ENCODE peak calls at places on chromosomes 3 and 15, in five cellular contexts. One of them, this sample, is unnamed.

GRCh38 chr15:79349526-79349925 is 38.6 kb downstream of the TMED3 start:
- DNase-seq in prostate gland: no peak
- DNase-seq in hepatocyte: no peak
- DNase-seq in choroid plexus epithelial cell: no peak
- DNase-seq in coronary artery: no peak
- DNase-seq in this sample: no peak

GRCh38 chr3:64238971-64239667 is 13.9 kb upstream of the PRICKLE2 start:
- DNase-seq in choroid plexus epithelial cell: peak; percentile 98
- DNase-seq in prostate gland: peak; percentile 67
- DNase-seq in hepatocyte: peak; percentile 87
- DNase-seq in coronary artery: peak; percentile 79
- DNase-seq in this sample: peak; percentile 79

GRCh38 chr3:171347017-171347979 is 112.9 kb downstream of the TNIK start:
- DNase-seq in prostate gland: no peak
- DNase-seq in choroid plexus epithelial cell: peak; percentile 58
- DNase-seq in hepatocyte: peak; percentile 22
- DNase-seq in coronary artery: no peak
- DNase-seq in this sample: no peak

GRCh38 chr15:41811432-41812195 is 16.3 kb upstream of the JMJD7 start:
- DNase-seq in choroid plexus epithelial cell: peak; percentile 91
- DNase-seq in hepatocyte: peak; percentile 93
- DNase-seq in prostate gland: peak; percentile 80
- DNase-seq in coronary artery: peak; percentile 84
- DNase-seq in this sample: peak; percentile 90

GRCh38 chr3:122826315-122826714 is 31.4 kb downstream of the SLC49A4 start:
- DNase-seq in choroid plexus epithelial cell: no peak
- DNase-seq in prostate gland: no peak
- DNase-seq in coronary artery: no peak
- DNase-seq in hepatocyte: no peak
- DNase-seq in this sample: no peak

GRCh38 chr3:193827039-193827669 is 234.1 kb downstream of the OPA1 start:
- DNase-seq in choroid plexus epithelial cell: no peak
- DNase-seq in coronary artery: peak; percentile 33
- DNase-seq in prostate gland: no peak
- DNase-seq in hepatocyte: no peak
- DNase-seq in this sample: no peak

GRCh38 chr3:52679811-52680210 is 5.9 kb downstream of the PBRM1 start:
- DNase-seq in coronary artery: no peak
- DNase-seq in choroid plexus epithelial cell: peak; percentile 27
- DNase-seq in prostate gland: no peak
- DNase-seq in hepatocyte: no peak
- DNase-seq in this sample: no peak

GRCh38 chr3:46086083-46086437 is 58.8 kb upstream of the XCR1 start:
- DNase-seq in hepatocyte: no peak
- DNase-seq in choroid plexus epithelial cell: no peak
- DNase-seq in prostate gland: no peak
- DNase-seq in coronary artery: no peak
- DNase-seq in this sample: no peak

GRCh38 chr15:68674975-68675374 is 96.2 kb downstream of the CORO2B start:
- DNase-seq in choroid plexus epithelial cell: peak; percentile 52
- DNase-seq in prostate gland: no peak
- DNase-seq in coronary artery: peak; percentile 9
- DNase-seq in hepatocyte: no peak
- DNase-seq in this sample: no peak

GRCh38 chr15:77538793-77539487 is 93.8 kb downstream of the LINGO1 start:
- DNase-seq in coronary artery: no peak
- DNase-seq in choroid plexus epithelial cell: no peak
- DNase-seq in prostate gland: no peak
- DNase-seq in hepatocyte: no peak
- DNase-seq in this sample: no peak

GRCh38 chr15:26870346-26870745 is 3.5 kb downstream of the GABRA5 start:
- DNase-seq in coronary artery: no peak
- DNase-seq in prostate gland: no peak
- DNase-seq in choroid plexus epithelial cell: no peak
- DNase-seq in hepatocyte: no peak
- DNase-seq in this sample: no peak

GRCh38 chr15:92882697-92883642 is 17.2 kb upstream of the CHD2 start:
- DNase-seq in hepatocyte: peak; percentile 60
- DNase-seq in choroid plexus epithelial cell: no peak
- DNase-seq in prostate gland: no peak
- DNase-seq in coronary artery: no peak
- DNase-seq in this sample: no peak

GRCh38 chr3:15206662-15207576 is 873 bp downstream of the CAPN7 start:
- DNase-seq in choroid plexus epithelial cell: peak; percentile 51
- DNase-seq in coronary artery: no peak
- DNase-seq in prostate gland: peak; percentile 37
- DNase-seq in hepatocyte: peak; percentile 59
- DNase-seq in this sample: peak; percentile 55

GRCh38 chr3:8490079-8490552 is 11.5 kb upstream of the LMCD1 start:
- DNase-seq in hepatocyte: peak; percentile 76
- DNase-seq in choroid plexus epithelial cell: peak; percentile 89
- DNase-seq in coronary artery: no peak
- DNase-seq in prostate gland: no peak
- DNase-seq in this sample: no peak

GRCh38 chr15:36278219-36278618 is 301.2 kb upstream of the CDIN1 start:
- DNase-seq in coronary artery: no peak
- DNase-seq in prostate gland: no peak
- DNase-seq in hepatocyte: no peak
- DNase-seq in choroid plexus epithelial cell: peak; percentile 54
- DNase-seq in this sample: no peak

GRCh38 chr3:76638006-76638405 is 401.9 kb upstream of the ROBO2 start:
- DNase-seq in prostate gland: no peak
- DNase-seq in choroid plexus epithelial cell: peak; percentile 27
- DNase-seq in hepatocyte: no peak
- DNase-seq in coronary artery: no peak
- DNase-seq in this sample: no peak

GRCh38 chr3:140147965-140148490 is 213.0 kb downstream of the CLSTN2 start:
- DNase-seq in hepatocyte: no peak
- DNase-seq in choroid plexus epithelial cell: no peak
- DNase-seq in prostate gland: no peak
- DNase-seq in coronary artery: no peak
- DNase-seq in this sample: no peak

GRCh38 chr3:143634991-143635390 is 213.3 kb downstream of the SLC9A9 start:
- DNase-seq in hepatocyte: no peak
- DNase-seq in choroid plexus epithelial cell: no peak
- DNase-seq in prostate gland: no peak
- DNase-seq in coronary artery: no peak
- DNase-seq in this sample: no peak

GRCh38 chr3:197953881-197954280 is 3.9 kb downstream of the RPL35A start:
- DNase-seq in choroid plexus epithelial cell: peak; percentile 56
- DNase-seq in prostate gland: no peak
- DNase-seq in hepatocyte: no peak
- DNase-seq in coronary artery: no peak
- DNase-seq in this sample: no peak

GRCh38 chr15:93152264-93152884 is 63.4 kb upstream of the RGMA start:
- DNase-seq in choroid plexus epithelial cell: no peak
- DNase-seq in coronary artery: no peak
- DNase-seq in hepatocyte: no peak
- DNase-seq in prostate gland: no peak
- DNase-seq in this sample: no peak

GRCh38 chr15:37517506-37517905 is 416.9 kb upstream of the TMCO5A start:
- DNase-seq in hepatocyte: no peak
- DNase-seq in prostate gland: no peak
- DNase-seq in choroid plexus epithelial cell: no peak
- DNase-seq in coronary artery: no peak
- DNase-seq in this sample: no peak

GRCh38 chr3:105388199-105388598 is 21.5 kb downstream of the ALCAM start:
- DNase-seq in choroid plexus epithelial cell: no peak
- DNase-seq in coronary artery: no peak
- DNase-seq in prostate gland: no peak
- DNase-seq in hepatocyte: no peak
- DNase-seq in this sample: no peak

GRCh38 chr3:116037954-116038911 is 407.1 kb downstream of the LSAMP start:
- DNase-seq in coronary artery: no peak
- DNase-seq in choroid plexus epithelial cell: no peak
- DNase-seq in prostate gland: no peak
- DNase-seq in hepatocyte: no peak
- DNase-seq in this sample: no peak

GRCh38 chr3:147394168-147394941 is 12.0 kb downstream of the ZIC4 start:
- DNase-seq in choroid plexus epithelial cell: peak; percentile 57
- DNase-seq in hepatocyte: no peak
- DNase-seq in prostate gland: no peak
- DNase-seq in coronary artery: peak; percentile 31
- DNase-seq in this sample: no peak

GRCh38 chr15:72375846-72376581 is at the start of gene HEXA:
- DNase-seq in hepatocyte: peak; percentile 98
- DNase-seq in coronary artery: peak; percentile 97
- DNase-seq in prostate gland: peak; percentile 93
- DNase-seq in choroid plexus epithelial cell: peak; percentile 98
- DNase-seq in this sample: peak; percentile 97

GRCh38 chr3:146503459-146504202 is 34.3 kb upstream of the PLSCR2 start:
- DNase-seq in prostate gland: peak; percentile 37
- DNase-seq in choroid plexus epithelial cell: peak; percentile 98
- DNase-seq in hepatocyte: peak; percentile 47
- DNase-seq in coronary artery: no peak
- DNase-seq in this sample: no peak

GRCh38 chr3:58072046-58072445 is 63.8 kb downstream of the FLNB start:
- DNase-seq in choroid plexus epithelial cell: peak; percentile 85
- DNase-seq in prostate gland: no peak
- DNase-seq in coronary artery: no peak
- DNase-seq in hepatocyte: no peak
- DNase-seq in this sample: no peak

GRCh38 chr3:110881069-110881468 is 190.5 kb upstream of the NECTIN3 start:
- DNase-seq in coronary artery: no peak
- DNase-seq in hepatocyte: peak; percentile 46
- DNase-seq in choroid plexus epithelial cell: peak; percentile 68
- DNase-seq in prostate gland: peak; percentile 95
- DNase-seq in this sample: peak; percentile 70

GRCh38 chr3:38644016-38644661 is 5.3 kb downstream of the SCN5A start:
- DNase-seq in hepatocyte: no peak
- DNase-seq in choroid plexus epithelial cell: no peak
- DNase-seq in coronary artery: peak; percentile 41
- DNase-seq in prostate gland: no peak
- DNase-seq in this sample: no peak

GRCh38 chr15:60975951-60976350 is 253.2 kb downstream of the RORA start:
- DNase-seq in coronary artery: no peak
- DNase-seq in prostate gland: no peak
- DNase-seq in choroid plexus epithelial cell: no peak
- DNase-seq in hepatocyte: no peak
- DNase-seq in this sample: no peak

GRCh38 chr3:160831411-160831810 is 75.4 kb downstream of the PPM1L start:
- DNase-seq in choroid plexus epithelial cell: no peak
- DNase-seq in hepatocyte: no peak
- DNase-seq in prostate gland: no peak
- DNase-seq in coronary artery: no peak
- DNase-seq in this sample: no peak

GRCh38 chr3:114447950-114448479 is 154.2 kb downstream of the TIGIT start:
- DNase-seq in hepatocyte: no peak
- DNase-seq in prostate gland: no peak
- DNase-seq in coronary artery: no peak
- DNase-seq in choroid plexus epithelial cell: no peak
- DNase-seq in this sample: no peak

GRCh38 chr3:13935494-13936094 is 55.7 kb upstream of the WNT7A start:
- DNase-seq in hepatocyte: no peak
- DNase-seq in prostate gland: no peak
- DNase-seq in choroid plexus epithelial cell: no peak
- DNase-seq in coronary artery: peak; percentile 67
- DNase-seq in this sample: no peak

GRCh38 chr3:13934813-13935212 is 54.9 kb upstream of the WNT7A start:
- DNase-seq in coronary artery: peak; percentile 49
- DNase-seq in choroid plexus epithelial cell: no peak
- DNase-seq in prostate gland: no peak
- DNase-seq in hepatocyte: no peak
- DNase-seq in this sample: no peak

GRCh38 chr3:13934315-13934714 is 54.4 kb upstream of the WNT7A start:
- DNase-seq in prostate gland: no peak
- DNase-seq in coronary artery: no peak
- DNase-seq in hepatocyte: no peak
- DNase-seq in choroid plexus epithelial cell: no peak
- DNase-seq in this sample: no peak

GRCh38 chr3:13931172-13931571 is 51.3 kb upstream of the WNT7A start:
- DNase-seq in coronary artery: no peak
- DNase-seq in choroid plexus epithelial cell: no peak
- DNase-seq in prostate gland: no peak
- DNase-seq in hepatocyte: no peak
- DNase-seq in this sample: no peak

GRCh38 chr3:13932578-13933295 is 52.9 kb upstream of the WNT7A start:
- DNase-seq in prostate gland: no peak
- DNase-seq in coronary artery: peak; percentile 58
- DNase-seq in choroid plexus epithelial cell: peak; percentile 1
- DNase-seq in hepatocyte: no peak
- DNase-seq in this sample: peak; percentile 57
- H3K4me3 ChIP-seq in prostate gland: peak overlapping the region; percentile 22
- H3K4me3 ChIP-seq in coronary artery: peak overlapping the region; percentile 58
- H3K4me3 ChIP-seq in choroid plexus epithelial cell: peak overlapping the region; percentile 14
- H3K4me3 ChIP-seq in hepatocyte: no peak overlapping the region
- H3K4me3 ChIP-seq in this sample: peak overlapping the region; percentile 66

DNA sequence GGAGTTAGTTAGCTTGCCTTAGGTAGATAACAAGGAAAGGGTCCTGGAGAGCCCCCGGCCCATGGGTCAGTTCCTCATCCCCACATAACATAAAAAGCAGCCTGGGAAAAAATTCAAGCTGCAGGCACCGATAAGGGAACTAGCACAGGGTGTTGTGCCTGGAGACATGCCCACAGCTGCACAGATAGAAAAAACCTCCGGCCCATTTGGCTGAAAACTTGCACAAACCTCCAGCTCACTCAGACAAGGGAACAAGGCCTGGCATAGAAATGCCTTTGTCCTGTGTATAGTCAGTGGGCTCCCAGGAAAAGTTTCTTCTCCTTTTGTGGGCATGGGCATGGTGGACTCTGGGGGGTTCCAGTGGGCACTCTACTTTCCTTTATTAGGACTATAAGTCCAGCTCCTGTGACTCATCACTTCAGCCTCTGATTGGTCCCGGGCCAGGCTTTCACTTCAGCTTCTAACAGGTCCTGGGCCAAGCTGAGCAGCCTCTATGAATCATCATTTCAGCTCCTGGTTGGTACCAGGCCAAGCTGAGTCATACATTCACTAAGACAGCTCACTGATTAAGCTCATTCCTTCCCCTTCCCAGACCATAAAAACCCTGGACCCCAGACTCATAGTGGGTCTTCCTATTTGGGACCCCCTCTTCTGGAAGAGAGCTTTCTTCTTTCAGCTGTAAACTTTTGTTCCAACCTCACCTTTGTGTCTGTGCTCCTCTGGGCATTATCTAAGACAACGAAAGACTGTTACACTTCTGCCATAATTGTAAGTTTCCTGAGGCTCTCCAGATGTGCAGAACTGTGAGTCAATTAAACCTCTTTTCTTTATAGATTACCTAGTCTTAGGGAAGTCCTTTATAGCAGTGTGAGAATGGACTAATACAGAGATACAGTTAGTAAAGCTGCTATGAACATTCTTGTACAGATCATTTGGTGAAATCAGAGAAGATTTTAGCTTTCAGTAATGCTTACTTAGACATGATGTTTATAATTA is 348.0 kb upstream of the DPPA4 start:
- DNase-seq in choroid plexus epithelial cell: peak; percentile 99
- DNase-seq in coronary artery: peak; percentile 93
- DNase-seq in hepatocyte: peak; percentile 80
- DNase-seq in prostate gland: peak; percentile 10
- DNase-seq in this sample: peak; percentile 64
- H3K4me3 ChIP-seq in choroid plexus epithelial cell: peak overlapping the region; percentile 29
- H3K4me3 ChIP-seq in coronary artery: peak overlapping the region; percentile 35
- H3K4me3 ChIP-seq in hepatocyte: no peak overlapping the region
- H3K4me3 ChIP-seq in prostate gland: no peak overlapping the region
- H3K4me3 ChIP-seq in this sample: no peak overlapping the region

GRCh38 chr3:56471771-56472170 is 3.5 kb upstream of the ERC2 start:
- DNase-seq in hepatocyte: no peak
- DNase-seq in choroid plexus epithelial cell: no peak
- DNase-seq in prostate gland: no peak
- DNase-seq in coronary artery: no peak
- DNase-seq in this sample: no peak
- H3K4me3 ChIP-seq in hepatocyte: no peak overlapping the region
- H3K4me3 ChIP-seq in choroid plexus epithelial cell: no peak overlapping the region
- H3K4me3 ChIP-seq in prostate gland: no peak overlapping the region
- H3K4me3 ChIP-seq in coronary artery: no peak overlapping the region
- H3K4me3 ChIP-seq in this sample: no peak overlapping the region

GRCh38 chr3:48630833-48631232 is 4.4 kb downstream of the SLC26A6 start:
- DNase-seq in hepatocyte: no peak
- DNase-seq in choroid plexus epithelial cell: no peak
- DNase-seq in coronary artery: no peak
- DNase-seq in prostate gland: no peak
- DNase-seq in this sample: no peak
- H3K4me3 ChIP-seq in hepatocyte: no peak overlapping the region
- H3K4me3 ChIP-seq in choroid plexus epithelial cell: no peak overlapping the region
- H3K4me3 ChIP-seq in coronary artery: no peak overlapping the region
- H3K4me3 ChIP-seq in prostate gland: no peak overlapping the region
- H3K4me3 ChIP-seq in this sample: no peak overlapping the region

This sample was measured in testis.